ENCODE peak calls at places on chromosomes 3 and 15, in five cellular contexts. G, U, Q, O and S are unnamed samples.

GRCh38 chr3:110031975-110032374 is 694.6 kb upstream of the DPPA4 start:
- DNase-seq in O (no peak), Q (no peak), G (no peak), U (no peak), S (no peak)

GRCh38 chr3:174440741-174441587 is 418.2 kb upstream of the NAALADL2 start:
- DNase-seq in U (peak; percentile 85), Q (peak; percentile 59), G (peak; percentile 76), O (peak; percentile 31), S (peak; percentile 64)

GRCh38 chr3:113249601-113250000 is 38.2 kb downstream of the BOC start:
- DNase-seq in U (no peak), G (no peak), O (no peak), Q (no peak), S (no peak)

GRCh38 chr3:12810013-12810780 is 13.7 kb downstream of the CAND2 start:
- DNase-seq in G (peak; percentile 78), U (peak; percentile 100), O (peak; percentile 85), Q (peak; percentile 100), S (peak; percentile 96)

GRCh38 chr15:36185845-36186244 is 393.6 kb upstream of the CDIN1 start:
- DNase-seq in U (no peak), Q (no peak), G (no peak), O (no peak), S (no peak)

GRCh38 chr15:34682673-34683072 is 72.1 kb downstream of the GJD2 start:
- DNase-seq in G (peak; percentile 72), U (no peak), O (no peak), Q (no peak), S (no peak)

GRCh38 chr3:152835311-152836102 is 576 bp downstream of the P2RY1 start:
- DNase-seq in Q (peak; percentile 56), O (no peak), U (peak; percentile 62), G (no peak), S (no peak)

GRCh38 chr3:24963762-24964625 is 464.1 kb upstream of the RARB start:
- DNase-seq in G (peak; percentile 2), Q (no peak), O (peak; percentile 15), U (peak; percentile 10), S (no peak)

GRCh38 chr3:25663324-25664065 is 1.2 kb downstream of the TOP2B start:
- DNase-seq in O (peak; percentile 56), Q (peak; percentile 44), G (peak; percentile 8), U (peak; percentile 32), S (no peak)

DNA sequence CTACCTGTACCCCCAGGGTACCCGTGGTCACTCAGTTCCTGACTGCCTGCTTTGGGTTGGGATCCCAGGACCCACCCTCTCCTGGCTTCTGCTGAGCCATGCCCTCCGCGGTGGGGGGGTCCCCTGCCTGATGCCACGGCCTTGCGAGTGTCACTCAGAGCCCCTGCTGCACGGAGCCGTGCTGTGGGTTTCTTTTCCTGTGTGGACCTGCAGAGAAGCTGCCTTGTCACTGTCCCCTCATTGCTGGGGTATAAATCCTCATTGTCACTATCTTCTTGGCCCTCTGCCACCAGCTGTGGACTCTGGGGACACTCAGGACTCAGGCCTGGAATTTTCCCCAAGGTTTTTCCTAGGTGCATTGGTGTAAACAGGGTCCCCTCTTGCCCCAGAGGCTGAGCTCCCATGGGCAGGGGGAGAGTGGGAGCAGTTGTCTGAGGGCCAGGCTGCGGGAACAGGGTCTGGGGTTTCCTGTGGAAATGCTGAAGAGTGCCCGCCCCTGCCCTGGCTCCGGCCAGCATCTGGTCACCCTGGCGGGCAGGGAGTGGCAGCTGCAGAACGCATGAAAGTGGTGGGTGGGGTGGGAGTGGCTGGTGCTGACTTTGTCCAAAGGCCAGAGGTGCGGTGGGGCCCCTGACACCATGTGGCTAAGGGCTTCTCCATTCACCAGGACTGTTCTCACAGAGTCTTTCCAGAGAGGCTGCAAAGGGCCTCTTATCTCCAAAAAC is 191.7 kb downstream of the GOLGA6L6 start:
- DNase-seq in O (no peak), Q (no peak), G (no peak), U (no peak), S (no peak)
- TF ChIP-seq JUND in O (no peak), Q (no peak), G (no peak), U (no peak), S (no peak)

DNA sequence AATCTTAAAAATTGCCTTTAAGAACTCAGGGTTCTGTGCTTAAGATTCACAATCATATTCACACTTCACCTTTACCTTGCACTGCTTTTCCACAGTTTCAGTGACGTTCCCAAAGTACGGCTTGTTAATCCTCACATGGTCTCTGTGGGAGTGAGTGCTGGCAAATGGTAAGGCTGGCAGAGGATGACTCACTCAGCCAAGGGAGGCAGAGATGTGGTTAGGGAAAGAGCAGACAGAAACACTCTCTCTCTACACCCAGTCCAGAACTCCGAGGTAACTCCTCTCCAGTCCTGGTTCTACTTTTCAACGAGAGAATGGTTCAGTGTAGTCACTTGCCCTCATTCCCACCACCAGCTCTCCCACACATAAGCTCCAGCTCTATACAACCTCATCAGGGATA is 33.1 kb downstream of the RASGRP1 start:
- DNase-seq in U (no peak), Q (no peak), G (no peak), O (no peak), S (no peak)
- TF ChIP-seq JUND in U (peak; percentile 70), Q (peak; percentile 17), G (no peak), O (no peak), S (no peak)

GRCh38 chr15:40697916-40698315 is 2.9 kb downstream of the RAD51 start:
- DNase-seq in O (no peak), Q (no peak), G (no peak), U (no peak), S (no peak)

GRCh38 chr15:40706121-40706520 is 11.1 kb downstream of the RAD51 start:
- DNase-seq in Q (no peak), U (no peak), O (no peak), G (no peak), S (peak; percentile 11)

GRCh38 chr15:40696228-40696627 is 1.3 kb downstream of the RAD51 start:
- DNase-seq in G (no peak), U (no peak), Q (no peak), O (no peak), S (no peak)

DNA sequence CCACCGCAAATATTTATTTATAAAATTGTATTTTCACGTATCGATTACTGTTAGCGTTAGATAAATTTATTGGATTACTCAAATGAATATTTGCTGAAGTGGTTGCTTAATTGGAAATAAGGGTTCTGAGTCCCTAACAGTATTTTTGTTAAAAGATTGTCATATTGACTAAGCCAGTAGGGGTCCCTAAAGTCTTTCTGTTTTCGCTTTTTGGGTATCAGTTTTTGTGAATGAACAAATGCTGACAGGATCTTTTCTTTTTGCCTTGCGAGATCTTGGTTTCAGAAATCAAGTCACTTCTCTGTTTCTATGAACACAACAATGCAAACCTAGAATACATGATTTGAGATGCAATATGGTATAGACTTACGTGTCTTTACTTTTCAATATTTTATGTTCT is 7.1 kb downstream of the RAD51 start:
- DNase-seq in U (peak; percentile 36), Q (no peak), G (no peak), O (peak; percentile 4), S (no peak)
- TF ChIP-seq JUND in U (no peak), Q (no peak), G (no peak), O (no peak), S (no peak)

DNA sequence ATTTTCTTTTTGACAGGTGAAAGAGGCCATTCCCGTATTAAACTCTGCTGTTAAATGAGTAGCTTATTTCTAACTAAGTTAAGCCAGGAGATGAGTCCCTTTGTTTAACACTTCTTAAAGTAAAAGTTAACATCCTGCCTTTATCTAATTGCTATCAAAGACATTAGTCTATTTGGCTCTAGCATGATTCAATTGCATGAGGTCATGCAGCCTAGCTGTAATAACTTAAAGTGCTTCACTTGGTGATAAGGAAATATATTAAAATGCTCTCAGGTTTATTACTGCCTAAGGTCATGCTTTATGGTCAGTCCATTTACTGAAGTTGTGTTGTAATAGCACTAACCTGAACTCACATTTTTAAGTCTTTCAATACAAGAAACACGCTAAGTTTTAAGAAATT is 82.3 kb upstream of the MLF1 start:
- DNase-seq in Q (no peak), O (no peak), U (peak; percentile 40), G (no peak), S (no peak)
- TF ChIP-seq JUND in Q (no peak), O (no peak), U (peak; percentile 23), G (no peak), S (no peak)

DNA sequence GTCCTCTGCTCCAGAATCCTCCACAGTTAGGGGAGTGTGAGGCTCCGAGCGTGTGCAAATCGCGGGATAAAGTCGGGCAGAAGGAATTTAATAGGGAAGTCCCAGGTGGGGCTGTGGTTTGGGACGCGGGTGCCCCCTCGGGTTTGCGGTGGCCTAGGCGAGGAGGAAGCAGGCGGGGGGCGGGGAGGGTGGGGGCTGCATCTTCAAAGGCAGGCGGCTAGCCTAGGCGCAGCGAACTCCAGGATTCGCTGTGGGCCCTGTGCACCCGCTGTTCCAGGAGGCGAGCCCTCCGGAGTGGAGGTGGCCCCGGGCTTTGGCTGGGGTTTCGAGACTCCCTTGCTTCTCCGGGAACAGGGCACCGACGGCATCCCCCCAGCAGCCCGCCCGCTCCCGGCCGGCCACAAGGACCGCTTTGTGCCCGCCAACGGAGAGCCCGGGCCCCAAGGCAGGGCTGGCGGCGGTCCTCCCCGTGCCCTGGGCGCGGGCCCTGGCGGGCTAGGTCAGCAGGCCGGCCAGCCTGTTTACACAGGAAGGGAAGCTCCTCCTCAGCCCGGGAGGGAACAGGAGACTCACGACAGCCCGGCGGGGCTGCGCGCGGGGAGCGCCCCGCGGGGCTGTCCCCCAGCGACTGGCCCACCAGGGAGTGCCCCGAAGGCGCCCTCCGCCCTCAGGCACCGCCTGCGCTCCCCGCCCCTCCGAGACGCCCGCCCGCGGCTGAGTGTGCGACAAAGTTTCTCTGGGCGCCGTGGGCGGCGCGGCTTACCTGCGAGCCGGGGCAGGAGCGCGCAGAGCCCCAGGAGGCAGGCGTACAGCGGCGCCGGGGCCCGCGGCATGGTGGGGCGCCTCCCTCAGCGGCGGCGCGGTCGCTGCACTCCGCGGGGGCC is 755 bp downstream of the ITGB5 start:
- DNase-seq in Q (peak; percentile 61), U (peak; percentile 77), G (no peak), O (peak; percentile 68), S (peak; percentile 68)
- TF ChIP-seq JUND in Q (no peak), U (no peak), G (no peak), O (no peak), S (no peak)

DNA sequence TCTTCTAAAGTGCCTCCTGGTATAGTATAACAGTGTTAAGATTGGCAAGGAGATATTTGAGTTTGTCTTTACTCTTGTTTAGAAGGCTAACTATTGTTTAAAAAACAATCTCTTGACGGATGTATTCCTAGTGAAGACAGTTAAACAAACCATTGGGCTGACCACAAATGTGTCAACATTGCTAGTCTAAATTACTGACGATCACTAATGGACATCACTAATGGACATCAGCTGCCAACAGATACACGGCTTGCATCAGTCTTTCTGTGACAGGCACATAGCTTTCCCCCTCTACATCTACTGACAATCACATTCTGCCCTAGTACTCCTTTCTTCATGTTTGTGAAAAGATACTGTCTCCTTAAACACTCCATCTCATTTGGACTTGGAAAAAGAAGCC is 57.1 kb upstream of the ETV5 start:
- DNase-seq in U (no peak), O (no peak), Q (no peak), G (no peak), S (no peak)
- TF ChIP-seq JUND in U (no peak), O (no peak), Q (no peak), G (no peak), S (no peak)

GRCh38 chr3:101690972-101691371 is 4.5 kb upstream of the RPL24 start:
- DNase-seq in G (no peak), U (no peak), Q (peak; percentile 23), O (no peak), S (no peak)
- TF ChIP-seq JUND in G (no peak), U (no peak), Q (no peak), O (no peak), S (no peak)

GRCh38 chr3:51887620-51888019 is 12.2 kb upstream of the IQCF5 start:
- DNase-seq in U (no peak), O (no peak), G (no peak), Q (no peak), S (no peak)
- TF ChIP-seq JUND in U (no peak), O (no peak), G (peak; percentile 23), Q (no peak), S (no peak)